ENCODE peak calls at places on chromosome X, in eight cellular contexts. P is HS-5; R is RKO; K is thoracic aorta; Y is immature natural killer cell; W is activated T-cell treated with anti-CD3 and anti-CD28 coated beads, Interleukin-2, amount 50 U/mL, for 72 hours; E is foreskin fibroblast; F is mammary epithelial cell. T is an unnamed sample.

GRCh38 chrX:13863326-13863725 is 46.4 kb upstream of the GPM6B start:
- DNase-seq in P (no peak), R (no peak), K (no peak), Y (no peak), W (no peak), E (no peak), F (no peak), T (no peak)

GRCh38 chrX:103904301-103904700 is 58.1 kb upstream of the TMSB15B start:
- DNase-seq in P (no peak), R (no peak), K (no peak), Y (no peak), W (no peak), E (no peak), F (no peak), T (no peak)

GRCh38 chrX:73577368-73577767 is 14.4 kb downstream of the CHIC1 start:
- DNase-seq in P (no peak), R (peak), K (peak), Y (no peak), W (no peak), E (peak), F (peak), T (no peak)

GRCh38 chrX:129599996-129600395 is 54.8 kb downstream of the APLN start:
- DNase-seq in P (no peak), R (no peak), K (no peak), Y (no peak), W (no peak), E (no peak), F (no peak), T (no peak)

GRCh38 chrX:40366661-40367060 is 214.1 kb upstream of the ATP6AP2 start:
- DNase-seq in P (no peak), R (no peak), K (no peak), Y (no peak), W (no peak), E (no peak), F (no peak), T (no peak)

GRCh38 chrX:103120748-103121147 is 27.8 kb upstream of the NXF3 start:
- DNase-seq in P (no peak), R (no peak), K (no peak), Y (no peak), W (no peak), E (no peak), F (no peak), T (no peak)

GRCh38 chrX:136752796-136753195 is 27.9 kb downstream of the ARHGEF6 start:
- DNase-seq in P (no peak), R (no peak), K (no peak), Y (no peak), W (no peak), E (peak), F (no peak), T (no peak)

GRCh38 chrX:53266175-53266574 is 15.2 kb downstream of the IQSEC2 start:
- DNase-seq in P (no peak), R (no peak), K (no peak), Y (no peak), W (no peak), E (no peak), F (no peak), T (no peak)

GRCh38 chrX:49184294-49185061 is 1.7 kb downstream of the PRICKLE3 start:
- DNase-seq in P (peak), R (peak), K (peak), Y (no peak), W (peak), E (peak), F (peak), T (peak)

GRCh38 chrX:122094611-122095010 is 1047.2 kb downstream of the GLUD2 start:
- DNase-seq in P (peak), R (no peak), K (no peak), Y (no peak), W (no peak), E (peak), F (peak), T (no peak)

GRCh38 chrX:460116-460515 is 73.4 kb upstream of the PPP2R3B start:
- DNase-seq in P (no peak), R (no peak), K (no peak), Y (no peak), W (no peak), E (no peak), F (no peak), T (no peak)

GRCh38 chrX:72297953-72298730 is 7.6 kb downstream of the CITED1 start:
- DNase-seq in P (no peak), R (no peak), K (no peak), Y (no peak), W (peak), E (no peak), F (peak), T (peak)

GRCh38 chrX:74465424-74465823 is 44.1 kb downstream of the SLC16A2 start:
- DNase-seq in P (no peak), R (no peak), K (no peak), Y (no peak), W (no peak), E (peak), F (no peak), T (no peak)

GRCh38 chrX:71579136-71579989 is 1.1 kb downstream of the GCNA start:
- DNase-seq in P (no peak), R (no peak), K (no peak), Y (peak), W (no peak), E (no peak), F (no peak), T (no peak)

GRCh38 chrX:107731831-107732502 is 43.6 kb downstream of the TSC22D3 start:
- DNase-seq in P (no peak), R (peak), K (peak), Y (no peak), W (no peak), E (peak), F (peak), T (no peak)

GRCh38 chrX:134186362-134187121 is 50.4 kb upstream of the CCDC160 start:
- DNase-seq in P (no peak), R (no peak), K (no peak), Y (peak), W (peak), E (no peak), F (peak), T (no peak)

GRCh38 chrX:111200327-111200726 is 70.0 kb downstream of the CAPN6 start:
- DNase-seq in P (no peak), R (no peak), K (no peak), Y (no peak), W (no peak), E (no peak), F (no peak), T (no peak)

GRCh38 chrX:386239-386767 is 404 bp downstream of the PPP2R3B start:
- DNase-seq in P (no peak), R (no peak), K (no peak), Y (no peak), W (peak), E (no peak), F (no peak), T (no peak)

GRCh38 chrX:15301924-15302323 is 13.5 kb downstream of the ASB11 start:
- DNase-seq in P (no peak), R (no peak), K (peak), Y (no peak), W (peak), E (peak), F (peak), T (no peak)

GRCh38 chrX:102669526-102669925 is 18.2 kb downstream of the GPRASP1 start:
- DNase-seq in P (no peak), R (no peak), K (no peak), Y (no peak), W (no peak), E (no peak), F (no peak), T (no peak)

GRCh38 chrX:24110049-24110448 is 39.5 kb upstream of the ZFX start:
- DNase-seq in P (no peak), R (no peak), K (no peak), Y (no peak), W (no peak), E (no peak), F (no peak), T (no peak)

GRCh38 chrX:10111364-10112148 is 45.2 kb upstream of the CLCN4 start:
- DNase-seq in P (no peak), R (no peak), K (no peak), Y (peak), W (peak), E (peak), F (no peak), T (peak)

GRCh38 chrX:22338740-22339139 is 66.0 kb downstream of the CBLL2 start:
- DNase-seq in P (no peak), R (no peak), K (no peak), Y (no peak), W (no peak), E (peak), F (peak), T (no peak)

GRCh38 chrX:446243-446642 is 59.5 kb upstream of the PPP2R3B start:
- DNase-seq in P (no peak), R (no peak), K (no peak), Y (no peak), W (no peak), E (no peak), F (no peak), T (no peak)

GRCh38 chrX:102599084-102599949 is at the start of gene ARMCX5:
- DNase-seq in P (peak), R (peak), K (peak), Y (peak), W (peak), E (peak), F (peak), T (peak)

GRCh38 chrX:124860736-124861135 is 458.9 kb upstream of the TEX13C start:
- DNase-seq in P (no peak), R (no peak), K (no peak), Y (no peak), W (no peak), E (no peak), F (no peak), T (no peak)

GRCh38 chrX:57364145-57364544 is 77.6 kb downstream of the FAAH2 start:
- DNase-seq in P (no peak), R (no peak), K (no peak), Y (no peak), W (no peak), E (no peak), F (no peak), T (no peak)

GRCh38 chrX:122817321-122817720 is 366.8 kb upstream of the GRIA3 start:
- DNase-seq in P (no peak), R (no peak), K (no peak), Y (no peak), W (no peak), E (no peak), F (no peak), T (no peak)

GRCh38 chrX:74449937-74450330 is 28.6 kb downstream of the SLC16A2 start:
- DNase-seq in P (peak), R (peak), K (no peak), Y (no peak), W (no peak), E (peak), F (peak), T (no peak)

GRCh38 chrX:68808686-68809357 is 20.0 kb upstream of the EFNB1 start:
- DNase-seq in P (no peak), R (no peak), K (no peak), Y (no peak), W (no peak), E (no peak), F (no peak), T (no peak)

GRCh38 chrX:130085551-130085986 is 24.7 kb downstream of the ELF4 start:
- DNase-seq in P (no peak), R (no peak), K (no peak), Y (no peak), W (no peak), E (no peak), F (no peak), T (no peak)

GRCh38 chrX:109600114-109600710 is 24.8 kb downstream of the KCNE5 start:
- DNase-seq in P (no peak), R (no peak), K (no peak), Y (peak), W (no peak), E (peak), F (no peak), T (no peak)

GRCh38 chrX:45009371-45010000 is 136.5 kb downstream of the KDM6A start:
- DNase-seq in P (no peak), R (peak), K (no peak), Y (no peak), W (no peak), E (peak), F (peak), T (no peak)

GRCh38 chrX:51461053-51462050 is 35.0 kb downstream of the NUDT11 start:
- DNase-seq in P (peak), R (peak), K (no peak), Y (peak), W (peak), E (peak), F (peak), T (peak)

GRCh38 chrX:139965421-139965820 is at the start of gene CXorf66:
- DNase-seq in P (no peak), R (no peak), K (no peak), Y (no peak), W (no peak), E (no peak), F (no peak), T (no peak)

GRCh38 chrX:40083120-40083978 is 14.4 kb downstream of the BCOR start:
- DNase-seq in P (no peak), R (no peak), K (no peak), Y (no peak), W (peak), E (no peak), F (peak), T (no peak)

GRCh38 chrX:110180928-110181310 is 137.0 kb downstream of the AMMECR1 start:
- DNase-seq in P (peak), R (no peak), K (no peak), Y (no peak), W (no peak), E (no peak), F (peak), T (no peak)